ENCODE peak calls at places on chromosomes 7 and 10, in nine cellular contexts. M is dorsolateral prefrontal cortex; H is heart right ventricle; G is activated effector memory CD4-positive, alpha-beta T cell treated with Interleukin-2 at 50 U/mL for 16 hours; P is astrocyte of the cerebellum; R is stimulated activated CD4-positive, alpha-beta T cell treated with anti-CD3 and anti-CD28 coated beads, Interleukin-1b, Interleukin-23, amount 100 ng/mL, for 1 hour; N is AG08395; J is HT1080; U is iPS-NIHi11. F is an unnamed sample.

GRCh38 chr10:122295423-122295947 is 24.4 kb downstream of the BTBD16 start:
- DNase-seq in M (no peak), H (no peak), G (no peak), P (no peak), R (no peak), N (no peak), J (no peak), U (no peak), F (no peak)

GRCh38 chr10:29648983-29649268 is 14.2 kb upstream of the SVIL start:
- DNase-seq in M (no peak), H (no peak), G (no peak), P (no peak), R (no peak), N (no peak), J (peak), U (no peak), F (no peak)

GRCh38 chr10:3192856-3193635 is 20.5 kb upstream of the PITRM1 start:
- DNase-seq in M (peak), H (no peak), G (peak), P (peak), R (peak), N (peak), J (no peak), U (peak), F (no peak)

GRCh38 chr7:36985866-36986402 is 261.6 kb upstream of the AOAH start:
- DNase-seq in M (peak), H (no peak), G (no peak), P (no peak), R (no peak), N (no peak), J (no peak), U (no peak), F (no peak)

GRCh38 chr10:6020806-6021205 is 41.4 kb downstream of the IL2RA start:
- DNase-seq in M (no peak), H (no peak), G (no peak), P (no peak), R (no peak), N (no peak), J (no peak), U (no peak), F (peak)

GRCh38 chr10:17423641-17424186 is 30.7 kb downstream of the ST8SIA6 start:
- DNase-seq in M (no peak), H (no peak), G (no peak), P (no peak), R (no peak), N (no peak), J (no peak), U (no peak), F (no peak)

GRCh38 chr7:123709525-123709924 is 39.3 kb downstream of the WASL start:
- DNase-seq in M (no peak), H (no peak), G (no peak), P (no peak), R (no peak), N (no peak), J (no peak), U (no peak), F (no peak)

GRCh38 chr10:88990528-88991160 is at the start of gene FAS:
- DNase-seq in M (no peak), H (peak), G (peak), P (no peak), R (peak), N (peak), J (peak), U (peak), F (peak)

GRCh38 chr7:100469227-100470044 is 5.4 kb upstream of the SPACDR start:
- DNase-seq in M (peak), H (peak), G (peak), P (peak), R (peak), N (peak), J (peak), U (peak), F (peak)

GRCh38 chr10:102620138-102620591 is 24.1 kb upstream of the TRIM8 start:
- DNase-seq in M (no peak), H (peak), G (no peak), P (no peak), R (no peak), N (no peak), J (no peak), U (no peak), F (peak)

GRCh38 chr7:74515276-74515675 is 61.6 kb downstream of the GTF2IRD1 start:
- DNase-seq in M (no peak), H (no peak), G (no peak), P (no peak), R (no peak), N (no peak), J (no peak), U (no peak), F (no peak)

GRCh38 chr7:96284838-96285237 is 37.1 kb downstream of the SLC25A13 start:
- DNase-seq in M (no peak), H (no peak), G (no peak), P (no peak), R (no peak), N (no peak), J (no peak), U (no peak), F (no peak)

GRCh38 chr7:158602905-158603772 is 15.5 kb upstream of the PTPRN2 start:
- DNase-seq in M (no peak), H (no peak), G (no peak), P (peak), R (no peak), N (no peak), J (no peak), U (no peak), F (no peak)

GRCh38 chr10:52420656-52421055 is 106.6 kb downstream of the DKK1 start:
- DNase-seq in M (no peak), H (no peak), G (no peak), P (no peak), R (no peak), N (no peak), J (peak), U (no peak), F (no peak)

GRCh38 chr7:85573849-85574248 is 387.0 kb upstream of the SEMA3D start:
- DNase-seq in M (no peak), H (no peak), G (no peak), P (no peak), R (no peak), N (no peak), J (no peak), U (no peak), F (no peak)

GRCh38 chr10:77879710-77880109 is 46.8 kb downstream of the DLG5 start:
- DNase-seq in M (no peak), H (no peak), G (no peak), P (no peak), R (no peak), N (no peak), J (no peak), U (no peak), F (no peak)

GRCh38 chr7:33091111-33091531 is 18.1 kb downstream of the RP9 start:
- DNase-seq in M (no peak), H (no peak), G (no peak), P (peak), R (no peak), N (peak), J (peak), U (no peak), F (no peak)

GRCh38 chr10:103153765-103154197 is 39.3 kb downstream of the NT5C2 start:
- DNase-seq in M (no peak), H (no peak), G (no peak), P (peak), R (no peak), N (no peak), J (no peak), U (no peak), F (no peak)

GRCh38 chr10:118958559-118958958 is 71.0 kb upstream of the NANOS1 start:
- DNase-seq in M (no peak), H (no peak), G (no peak), P (no peak), R (no peak), N (no peak), J (no peak), U (no peak), F (no peak)

GRCh38 chr10:102718220-102718619 is 3.8 kb downstream of the SFXN2 start:
- DNase-seq in M (no peak), H (peak), G (no peak), P (no peak), R (no peak), N (no peak), J (no peak), U (no peak), F (peak)

GRCh38 chr7:137957887-137958286 is 44.0 kb downstream of the CREB3L2 start:
- DNase-seq in M (no peak), H (peak), G (no peak), P (no peak), R (no peak), N (peak), J (no peak), U (no peak), F (peak)

GRCh38 chr10:30413996-30414576 is 19.9 kb upstream of the MAP3K8 start:
- DNase-seq in M (no peak), H (no peak), G (no peak), P (no peak), R (no peak), N (peak), J (peak), U (peak), F (no peak)

GRCh38 chr10:75532253-75532924 is 101.0 kb downstream of the LRMDA start:
- DNase-seq in M (no peak), H (no peak), G (no peak), P (peak), R (no peak), N (peak), J (peak), U (no peak), F (no peak)

GRCh38 chr7:14999331-14999730 is 96.8 kb upstream of the DGKB start:
- DNase-seq in M (no peak), H (no peak), G (no peak), P (no peak), R (no peak), N (no peak), J (peak), U (no peak), F (no peak)

GRCh38 chr10:114874827-114875541 is 53.4 kb downstream of the FHIP2A start:
- DNase-seq in M (peak), H (peak), G (no peak), P (no peak), R (no peak), N (peak), J (no peak), U (peak), F (no peak)

GRCh38 chr10:75250934-75251333 is 15.2 kb upstream of the COMTD1 start:
- DNase-seq in M (no peak), H (no peak), G (no peak), P (no peak), R (no peak), N (no peak), J (peak), U (no peak), F (no peak)

GRCh38 chr7:84510501-84510900 is 315.9 kb upstream of the SEMA3A start:
- DNase-seq in M (no peak), H (no peak), G (no peak), P (peak), R (no peak), N (peak), J (peak), U (no peak), F (no peak)

GRCh38 chr10:123149568-123150228 is 1.8 kb downstream of the HMX2 start:
- DNase-seq in M (no peak), H (no peak), G (no peak), P (no peak), R (no peak), N (no peak), J (no peak), U (no peak), F (no peak)

GRCh38 chr7:148340438-148340837 is 250.1 kb upstream of the C7orf33 start:
- DNase-seq in M (no peak), H (no peak), G (no peak), P (no peak), R (no peak), N (no peak), J (no peak), U (no peak), F (no peak)

GRCh38 chr7:140896996-140897395 is 27.7 kb downstream of the BRAF start:
- DNase-seq in M (no peak), H (no peak), G (no peak), P (no peak), R (no peak), N (no peak), J (no peak), U (no peak), F (no peak)

GRCh38 chr7:122887198-122887597 is 938 bp upstream of the CADPS2 start:
- DNase-seq in M (peak), H (peak), G (no peak), P (peak), R (no peak), N (peak), J (peak), U (peak), F (peak)

GRCh38 chr10:69324583-69324982 is 46.3 kb downstream of the HK1 start:
- DNase-seq in M (no peak), H (no peak), G (no peak), P (no peak), R (no peak), N (no peak), J (no peak), U (no peak), F (no peak)

F was measured in psoas muscle.